ENCODE peak calls at places on chromosomes 7 and 10, in seven cellular contexts. U, G, I, E, B, P and Z are unnamed samples.

GRCh38 chr7:84142726-84143125 is 51.9 kb downstream of the SEMA3A start:
- DNase-seq in I (no peak), B (no peak), G (no peak), P (no peak), U (peak), E (no peak), Z (no peak)

GRCh38 chr7:102395620-102395957 is 574 bp upstream of the PRKRIP1 start:
- DNase-seq in P (no peak), B (no peak), G (no peak), E (no peak), I (no peak), U (no peak), Z (no peak)

GRCh38 chr7:30163231-30163894 is 28.6 kb downstream of the MTURN start:
- DNase-seq in P (no peak), E (no peak), B (no peak), I (peak), G (peak), U (no peak), Z (no peak)

GRCh38 chr10:78623577-78624215 is 445.1 kb upstream of the ZMIZ1 start:
- DNase-seq in I (peak), B (no peak), E (peak), P (peak), U (peak), G (no peak), Z (no peak)

GRCh38 chr10:6843477-6843876 is 263.4 kb upstream of the PRKCQ start:
- DNase-seq in B (no peak), U (no peak), E (no peak), I (peak), P (no peak), G (no peak), Z (no peak)

GRCh38 chr10:57008189-57008588 is 647.1 kb upstream of the ZWINT start:
- DNase-seq in I (no peak), P (no peak), G (no peak), B (no peak), E (no peak), U (no peak), Z (no peak)

GRCh38 chr7:20786779-20787651 is at the start of gene SP8:
- DNase-seq in E (no peak), U (peak), P (peak), B (no peak), I (no peak), G (no peak), Z (peak)

GRCh38 chr7:106110885-106111670 is 1.0 kb downstream of the SYPL1 start:
- DNase-seq in P (no peak), G (no peak), I (peak), B (no peak), E (no peak), U (no peak), Z (no peak)

GRCh38 chr10:77043364-77043763 is 594.2 kb downstream of the KCNMA1 start:
- DNase-seq in B (no peak), G (no peak), E (no peak), P (no peak), I (no peak), U (no peak), Z (no peak)

GRCh38 chr7:111029141-111029572 is 61.8 kb upstream of the LRRN3 start:
- DNase-seq in U (no peak), B (no peak), I (no peak), P (no peak), G (no peak), E (no peak), Z (no peak)

GRCh38 chr10:90319188-90319914 is 538.5 kb downstream of the HTR7 start:
- DNase-seq in U (peak), B (no peak), P (peak), I (peak), G (no peak), E (no peak), Z (peak)

GRCh38 chr7:135756191-135756590 is 7.6 kb upstream of the FAM180A start:
- DNase-seq in P (no peak), B (no peak), I (no peak), E (no peak), U (no peak), G (no peak), Z (no peak)

GRCh38 chr10:28429573-28430216 is 103.2 kb upstream of the WAC start:
- DNase-seq in B (no peak), I (no peak), P (no peak), G (no peak), U (peak), E (no peak), Z (no peak)

GRCh38 chr10:21954132-21954531 is 49.4 kb downstream of the DNAJC1 start:
- DNase-seq in B (no peak), G (no peak), E (no peak), I (no peak), P (no peak), U (no peak), Z (no peak)

GRCh38 chr10:23405540-23405939 is 33.3 kb upstream of the OTUD1 start:
- DNase-seq in B (no peak), U (peak), G (no peak), E (no peak), P (no peak), I (no peak), Z (no peak)

GRCh38 chr10:26216949-26217395 is 398 bp downstream of the GAD2 start:
- DNase-seq in G (no peak), B (no peak), U (no peak), I (no peak), P (no peak), E (no peak), Z (no peak)

GRCh38 chr7:88985309-88985708 is 189.8 kb upstream of the TEX47 start:
- DNase-seq in I (no peak), G (no peak), P (peak), U (no peak), E (no peak), B (no peak), Z (no peak)

GRCh38 chr10:18472977-18473376 is 178.4 kb downstream of the NSUN6 start:
- DNase-seq in P (peak), B (no peak), E (no peak), I (no peak), G (no peak), U (no peak), Z (no peak)

GRCh38 chr7:129843365-129843898 is 109.3 kb downstream of the UBE2H start:
- DNase-seq in B (no peak), I (no peak), U (no peak), G (no peak), E (no peak), P (peak), Z (peak)

GRCh38 chr7:149469806-149470205 is 8.9 kb upstream of the ZNF777 start:
- DNase-seq in E (no peak), G (no peak), P (no peak), U (no peak), B (no peak), I (no peak), Z (no peak)

GRCh38 chr10:62036186-62037081 is 134.9 kb downstream of the ARID5B start:
- DNase-seq in U (no peak), G (no peak), P (peak), B (no peak), I (no peak), E (no peak), Z (peak)

GRCh38 chr7:147509859-147510542 is 1080.6 kb upstream of the C7orf33 start:
- DNase-seq in U (no peak), B (no peak), I (no peak), P (no peak), G (no peak), E (no peak), Z (no peak)